ENCODE peak calls at places on chromosomes 4 and X, in nine cellular contexts. One of them, this sample, is unnamed.

GRCh38 chrX:10608099-10608498 is 12.3 kb downstream of the MID1 start:
- DNase-seq in esophagus muscularis mucosa: no peak
- DNase-seq in esophagus squamous epithelium: no peak
- DNase-seq in adrenal gland: no peak
- DNase-seq in endothelial cell of umbilical vein: no peak
- DNase-seq in heart left ventricle: no peak
- DNase-seq in transverse colon: peak
- DNase-seq in uterus: no peak
- DNase-seq in body of pancreas: no peak
- DNase-seq in this sample: no peak

GRCh38 chr4:20922962-20923361 is 222.7 kb downstream of the PACRGL start:
- DNase-seq in body of pancreas: no peak
- DNase-seq in esophagus squamous epithelium: no peak
- DNase-seq in endothelial cell of umbilical vein: no peak
- DNase-seq in esophagus muscularis mucosa: no peak
- DNase-seq in heart left ventricle: no peak
- DNase-seq in adrenal gland: no peak
- DNase-seq in transverse colon: no peak
- DNase-seq in uterus: no peak
- DNase-seq in this sample: no peak

GRCh38 chr4:172927096-172927495 is 241.5 kb upstream of the GALNT7 start:
- DNase-seq in esophagus squamous epithelium: no peak
- DNase-seq in endothelial cell of umbilical vein: peak
- DNase-seq in transverse colon: peak
- DNase-seq in adrenal gland: no peak
- DNase-seq in heart left ventricle: no peak
- DNase-seq in uterus: no peak
- DNase-seq in body of pancreas: peak
- DNase-seq in esophagus muscularis mucosa: no peak
- DNase-seq in this sample: no peak

GRCh38 chr4:6322761-6323566 is 53.3 kb downstream of the WFS1 start:
- DNase-seq in body of pancreas: no peak
- DNase-seq in adrenal gland: no peak
- DNase-seq in esophagus squamous epithelium: no peak
- DNase-seq in esophagus muscularis mucosa: no peak
- DNase-seq in uterus: no peak
- DNase-seq in endothelial cell of umbilical vein: no peak
- DNase-seq in heart left ventricle: no peak
- DNase-seq in transverse colon: no peak
- DNase-seq in this sample: no peak

GRCh38 chr4:138804705-138805104 is 210.9 kb upstream of the NOCT start:
- DNase-seq in transverse colon: no peak
- DNase-seq in esophagus squamous epithelium: no peak
- DNase-seq in endothelial cell of umbilical vein: peak
- DNase-seq in uterus: no peak
- DNase-seq in esophagus muscularis mucosa: no peak
- DNase-seq in heart left ventricle: no peak
- DNase-seq in adrenal gland: no peak
- DNase-seq in body of pancreas: no peak
- DNase-seq in this sample: no peak

GRCh38 chrX:153667281-153667831 is 6.3 kb downstream of the PNCK start:
- DNase-seq in transverse colon: no peak
- DNase-seq in esophagus muscularis mucosa: no peak
- DNase-seq in adrenal gland: no peak
- DNase-seq in heart left ventricle: no peak
- DNase-seq in uterus: no peak
- DNase-seq in esophagus squamous epithelium: no peak
- DNase-seq in endothelial cell of umbilical vein: no peak
- DNase-seq in body of pancreas: no peak
- DNase-seq in this sample: no peak

GRCh38 chrX:108736509-108737479 is at the start of gene IRS4:
- DNase-seq in uterus: peak
- DNase-seq in heart left ventricle: no peak
- DNase-seq in esophagus muscularis mucosa: no peak
- DNase-seq in esophagus squamous epithelium: no peak
- DNase-seq in body of pancreas: peak
- DNase-seq in endothelial cell of umbilical vein: peak
- DNase-seq in adrenal gland: no peak
- DNase-seq in transverse colon: no peak
- DNase-seq in this sample: no peak

GRCh38 chr4:7769936-7770674 is 169.6 kb downstream of the AFAP1 start:
- DNase-seq in esophagus muscularis mucosa: no peak
- DNase-seq in heart left ventricle: no peak
- DNase-seq in esophagus squamous epithelium: no peak
- DNase-seq in endothelial cell of umbilical vein: peak
- DNase-seq in uterus: no peak
- DNase-seq in adrenal gland: no peak
- DNase-seq in body of pancreas: no peak
- DNase-seq in transverse colon: no peak
- DNase-seq in this sample: no peak

GRCh38 chr4:147985376-147985775 is 253.5 kb downstream of the ARHGAP10 start:
- DNase-seq in esophagus muscularis mucosa: no peak
- DNase-seq in transverse colon: no peak
- DNase-seq in esophagus squamous epithelium: no peak
- DNase-seq in body of pancreas: no peak
- DNase-seq in adrenal gland: no peak
- DNase-seq in heart left ventricle: no peak
- DNase-seq in uterus: no peak
- DNase-seq in endothelial cell of umbilical vein: no peak
- DNase-seq in this sample: no peak

GRCh38 chr4:168631241-168632151 is 134.6 kb downstream of the PALLD start:
- DNase-seq in transverse colon: peak
- DNase-seq in body of pancreas: peak
- DNase-seq in adrenal gland: peak
- DNase-seq in heart left ventricle: peak
- DNase-seq in endothelial cell of umbilical vein: peak
- DNase-seq in uterus: peak
- DNase-seq in esophagus squamous epithelium: no peak
- DNase-seq in esophagus muscularis mucosa: no peak
- DNase-seq in this sample: peak

GRCh38 chr4:139903845-139904244 is 238.2 kb downstream of the MGST2 start:
- DNase-seq in body of pancreas: no peak
- DNase-seq in esophagus squamous epithelium: no peak
- DNase-seq in adrenal gland: no peak
- DNase-seq in heart left ventricle: no peak
- DNase-seq in transverse colon: no peak
- DNase-seq in endothelial cell of umbilical vein: no peak
- DNase-seq in uterus: no peak
- DNase-seq in esophagus muscularis mucosa: no peak
- DNase-seq in this sample: no peak

GRCh38 chrX:7028246-7028645 is 119.3 kb upstream of the STS start:
- DNase-seq in heart left ventricle: no peak
- DNase-seq in adrenal gland: no peak
- DNase-seq in transverse colon: no peak
- DNase-seq in uterus: no peak
- DNase-seq in esophagus muscularis mucosa: no peak
- DNase-seq in body of pancreas: no peak
- DNase-seq in endothelial cell of umbilical vein: no peak
- DNase-seq in esophagus squamous epithelium: no peak
- DNase-seq in this sample: no peak

GRCh38 chrX:66674506-66674905 is 35.6 kb upstream of the EDA2R start:
- DNase-seq in transverse colon: no peak
- DNase-seq in adrenal gland: no peak
- DNase-seq in esophagus muscularis mucosa: no peak
- DNase-seq in body of pancreas: no peak
- DNase-seq in uterus: no peak
- DNase-seq in heart left ventricle: no peak
- DNase-seq in esophagus squamous epithelium: no peak
- DNase-seq in endothelial cell of umbilical vein: no peak
- DNase-seq in this sample: no peak

GRCh38 chr4:138510053-138510452 is 267.9 kb upstream of the SLC7A11 start:
- DNase-seq in transverse colon: no peak
- DNase-seq in heart left ventricle: no peak
- DNase-seq in esophagus muscularis mucosa: no peak
- DNase-seq in adrenal gland: no peak
- DNase-seq in esophagus squamous epithelium: no peak
- DNase-seq in body of pancreas: no peak
- DNase-seq in uterus: no peak
- DNase-seq in endothelial cell of umbilical vein: no peak
- DNase-seq in this sample: no peak

GRCh38 chrX:41014776-41015175 is 70.5 kb upstream of the USP9X start:
- DNase-seq in uterus: no peak
- DNase-seq in body of pancreas: no peak
- DNase-seq in adrenal gland: no peak
- DNase-seq in heart left ventricle: no peak
- DNase-seq in endothelial cell of umbilical vein: no peak
- DNase-seq in esophagus squamous epithelium: no peak
- DNase-seq in esophagus muscularis mucosa: no peak
- DNase-seq in transverse colon: no peak
- DNase-seq in this sample: no peak

GRCh38 chrX:2690856-2691542 is at the start of gene CD99:
- DNase-seq in adrenal gland: peak
- DNase-seq in esophagus muscularis mucosa: peak
- DNase-seq in body of pancreas: peak
- DNase-seq in esophagus squamous epithelium: no peak
- DNase-seq in transverse colon: peak
- DNase-seq in uterus: peak
- DNase-seq in heart left ventricle: peak
- DNase-seq in endothelial cell of umbilical vein: peak
- DNase-seq in this sample: peak
- TF ChIP-seq POLR2A in adrenal gland: no peak
- TF ChIP-seq POLR2A in esophagus muscularis mucosa: peak
- TF ChIP-seq POLR2A in body of pancreas: peak
- TF ChIP-seq POLR2A in esophagus squamous epithelium: no peak
- TF ChIP-seq POLR2A in transverse colon: peak
- TF ChIP-seq POLR2A in uterus: peak
- TF ChIP-seq POLR2A in heart left ventricle: peak
- TF ChIP-seq POLR2A in endothelial cell of umbilical vein: peak
- TF ChIP-seq POLR2A in this sample: no peak

DNA sequence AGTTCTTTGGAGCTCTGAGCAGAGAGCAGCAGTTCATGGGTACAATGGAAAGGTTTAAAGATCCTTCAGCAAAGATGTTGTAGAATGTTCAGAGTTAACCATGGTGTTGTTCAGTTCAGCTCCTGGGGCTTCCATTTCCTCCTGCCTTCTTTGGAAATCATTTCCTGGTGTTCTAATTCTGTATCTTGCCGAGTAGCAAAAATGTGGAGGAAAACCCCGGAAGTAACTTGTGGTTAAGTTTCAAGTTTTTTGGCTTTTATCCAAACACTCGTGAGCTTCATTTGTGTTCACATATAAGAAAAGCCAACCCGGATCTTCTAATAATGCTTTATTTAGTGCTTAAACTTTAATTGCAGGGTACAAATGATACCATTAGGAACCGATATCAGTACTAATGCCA is 33.6 kb upstream of the ARX start:
- DNase-seq in endothelial cell of umbilical vein: no peak
- DNase-seq in uterus: no peak
- DNase-seq in transverse colon: no peak
- DNase-seq in adrenal gland: no peak
- DNase-seq in body of pancreas: no peak
- DNase-seq in esophagus muscularis mucosa: no peak
- DNase-seq in heart left ventricle: no peak
- DNase-seq in esophagus squamous epithelium: no peak
- DNase-seq in this sample: no peak
- TF ChIP-seq CTCF in endothelial cell of umbilical vein: no peak
- TF ChIP-seq CTCF in uterus: no peak
- TF ChIP-seq CTCF in transverse colon: no peak
- TF ChIP-seq CTCF in adrenal gland: no peak
- TF ChIP-seq CTCF in body of pancreas: no peak
- TF ChIP-seq CTCF in esophagus muscularis mucosa: no peak
- TF ChIP-seq CTCF in heart left ventricle: no peak
- TF ChIP-seq CTCF in esophagus squamous epithelium: no peak
- TF ChIP-seq CTCF in this sample: no peak

DNA sequence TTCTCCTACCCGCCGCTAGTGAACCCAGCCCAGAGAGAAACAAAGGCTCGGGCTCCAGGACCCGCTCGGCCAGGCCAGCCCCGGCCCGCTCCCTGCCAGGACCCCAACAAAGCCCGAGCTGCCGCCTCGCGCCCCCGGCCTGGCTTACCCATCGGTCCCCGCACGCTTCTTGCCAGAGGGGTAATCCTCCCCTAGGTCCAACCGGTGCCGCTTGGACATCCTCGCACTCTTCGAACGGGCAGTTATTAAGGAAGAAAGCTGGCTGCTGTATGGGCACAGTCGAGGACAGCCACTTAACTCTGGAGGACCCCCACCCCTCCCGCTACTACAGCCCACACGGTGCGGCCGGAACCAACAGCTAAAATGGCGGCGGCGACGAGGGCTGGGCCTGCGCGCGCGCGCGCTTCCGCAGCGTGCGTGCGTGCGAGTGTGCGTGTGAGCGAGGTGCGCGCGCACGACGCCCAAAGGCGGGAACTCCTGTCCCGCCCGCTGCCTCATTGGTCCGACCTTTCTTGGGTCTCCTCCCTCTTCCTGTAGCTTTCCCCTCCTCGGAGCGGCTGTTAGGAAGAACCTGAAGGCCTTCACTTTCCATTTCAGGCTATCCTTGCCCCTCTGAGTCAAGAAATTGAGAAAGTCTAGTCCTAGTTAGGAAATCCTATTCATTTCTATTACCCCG is at the start of gene DHX15:
- DNase-seq in uterus: peak
- DNase-seq in endothelial cell of umbilical vein: peak
- DNase-seq in transverse colon: peak
- DNase-seq in esophagus squamous epithelium: peak
- DNase-seq in adrenal gland: peak
- DNase-seq in heart left ventricle: peak
- DNase-seq in body of pancreas: peak
- DNase-seq in esophagus muscularis mucosa: peak
- DNase-seq in this sample: peak
- TF ChIP-seq POLR2A in uterus: peak
- TF ChIP-seq POLR2A in endothelial cell of umbilical vein: peak
- TF ChIP-seq POLR2A in transverse colon: peak
- TF ChIP-seq POLR2A in esophagus squamous epithelium: no peak
- TF ChIP-seq POLR2A in adrenal gland: peak
- TF ChIP-seq POLR2A in heart left ventricle: no peak
- TF ChIP-seq POLR2A in body of pancreas: peak
- TF ChIP-seq POLR2A in esophagus muscularis mucosa: peak
- TF ChIP-seq POLR2A in this sample: no peak

DNA sequence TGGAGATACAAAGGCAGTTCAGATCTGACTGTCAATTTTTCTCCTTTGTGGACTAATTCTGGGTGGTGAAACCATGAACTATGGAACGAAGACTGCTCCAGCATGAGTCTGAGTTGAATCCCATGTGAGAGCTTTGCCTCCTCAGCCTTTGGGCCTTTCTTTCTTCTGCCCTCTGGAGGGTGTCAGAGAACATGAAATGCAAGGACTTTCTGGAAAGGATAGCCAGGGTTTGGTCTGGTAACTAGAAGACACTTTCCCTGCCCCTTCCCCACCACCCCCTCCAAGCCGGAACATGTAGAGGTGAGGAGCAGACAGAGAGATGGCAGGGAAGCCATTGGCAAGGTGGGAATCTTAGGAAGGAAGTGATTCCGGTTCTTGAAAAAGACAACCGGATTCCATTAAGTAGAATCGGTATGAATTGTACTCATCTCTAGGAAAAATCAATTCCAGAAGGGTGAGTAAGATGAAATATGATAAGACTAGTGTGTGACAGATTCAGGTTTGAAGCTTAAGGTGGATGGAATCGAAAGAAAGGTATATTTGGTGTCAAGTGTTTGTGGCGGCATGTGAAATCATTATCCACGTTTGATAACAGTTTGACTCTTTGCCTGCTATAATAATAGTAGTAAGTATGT is 19.0 kb downstream of the FHL1 start:
- DNase-seq in transverse colon: no peak
- DNase-seq in heart left ventricle: no peak
- DNase-seq in uterus: no peak
- DNase-seq in esophagus squamous epithelium: no peak
- DNase-seq in adrenal gland: no peak
- DNase-seq in esophagus muscularis mucosa: no peak
- DNase-seq in body of pancreas: no peak
- DNase-seq in endothelial cell of umbilical vein: no peak
- DNase-seq in this sample: no peak
- TF ChIP-seq CTCF in transverse colon: peak
- TF ChIP-seq CTCF in heart left ventricle: peak
- TF ChIP-seq CTCF in uterus: peak
- TF ChIP-seq CTCF in esophagus squamous epithelium: no peak
- TF ChIP-seq CTCF in adrenal gland: peak
- TF ChIP-seq CTCF in esophagus muscularis mucosa: peak
- TF ChIP-seq CTCF in body of pancreas: no peak
- TF ChIP-seq CTCF in endothelial cell of umbilical vein: peak
- TF ChIP-seq CTCF in this sample: no peak

This sample was measured in lower leg skin.